ENCODE peak calls at places on chromosomes 1 and 21, in four cellular contexts. One of them, this sample, is unnamed. For H4K20me1, the result is how much of the 10 kb centered on the place peaks cover.

GRCh38 chr21:15112858-15113257 is 48.1 kb upstream of the NRIP1 start:
- DNase-seq in HepG2: no peak
- DNase-seq in SK-N-SH: no peak
- DNase-seq in K562: no peak
- DNase-seq in this sample: no peak

GRCh38 chr1:117838911-117839310 is 90.5 kb downstream of the GDAP2 start:
- DNase-seq in HepG2: no peak
- DNase-seq in SK-N-SH: no peak
- DNase-seq in K562: no peak
- DNase-seq in this sample: no peak

GRCh38 chr1:98870959-98871903 is 133.4 kb downstream of the PLPPR5 start:
- DNase-seq in HepG2: no peak
- DNase-seq in SK-N-SH: peak
- DNase-seq in K562: no peak
- DNase-seq in this sample: no peak

GRCh38 chr1:95503371-95504145 is 269.5 kb downstream of the RWDD3 start:
- DNase-seq in HepG2: no peak
- DNase-seq in SK-N-SH: no peak
- DNase-seq in K562: no peak
- DNase-seq in this sample: no peak

GRCh38 chr1:44828841-44829440 is 14.1 kb downstream of the PTCH2 start:
- DNase-seq in HepG2: no peak
- DNase-seq in SK-N-SH: no peak
- DNase-seq in K562: no peak
- DNase-seq in this sample: no peak

GRCh38 chr1:240136402-240136801 is 44.7 kb downstream of the FMN2 start:
- DNase-seq in HepG2: no peak
- DNase-seq in SK-N-SH: no peak
- DNase-seq in K562: no peak
- DNase-seq in this sample: no peak

GRCh38 chr1:19433610-19433999 is 51.7 kb downstream of the CAPZB start:
- DNase-seq in HepG2: no peak
- DNase-seq in SK-N-SH: no peak
- DNase-seq in K562: no peak
- DNase-seq in this sample: no peak

GRCh38 chr1:226639631-226640061 is 91.1 kb downstream of the STUM start:
- DNase-seq in HepG2: no peak
- DNase-seq in SK-N-SH: no peak
- DNase-seq in K562: no peak
- DNase-seq in this sample: no peak

GRCh38 chr1:234515411-234515810 is 36.4 kb upstream of the TARBP1 start:
- DNase-seq in HepG2: no peak
- DNase-seq in SK-N-SH: no peak
- DNase-seq in K562: no peak
- DNase-seq in this sample: no peak

GRCh38 chr1:51421961-51422360 is 91.6 kb upstream of the TTC39A start:
- DNase-seq in HepG2: peak
- DNase-seq in SK-N-SH: peak
- DNase-seq in K562: peak
- DNase-seq in this sample: peak

GRCh38 chr1:201309420-201309819 is 26.1 kb downstream of the PKP1 start:
- DNase-seq in HepG2: peak
- DNase-seq in SK-N-SH: peak
- DNase-seq in K562: peak
- DNase-seq in this sample: peak

GRCh38 chr1:19328486-19328885 is 16.4 kb downstream of the SLC66A1 start:
- DNase-seq in HepG2: no peak
- DNase-seq in SK-N-SH: no peak
- DNase-seq in K562: no peak
- DNase-seq in this sample: no peak

GRCh38 chr1:25694591-25695007 is 78.0 kb downstream of the MAN1C1 start:
- DNase-seq in HepG2: no peak
- DNase-seq in SK-N-SH: no peak
- DNase-seq in K562: no peak
- DNase-seq in this sample: no peak

GRCh38 chr1:6491480-6491962 is at the start of gene PLEKHG5:
- DNase-seq in HepG2: peak
- DNase-seq in SK-N-SH: no peak
- DNase-seq in K562: no peak
- DNase-seq in this sample: peak

GRCh38 chr1:3261007-3261968 is 192.3 kb downstream of the PRDM16 start:
- DNase-seq in HepG2: peak
- DNase-seq in SK-N-SH: no peak
- DNase-seq in K562: no peak
- DNase-seq in this sample: no peak

GRCh38 chr1:113872219-113872934 is 865 bp upstream of the PTPN22 start:
- DNase-seq in HepG2: no peak
- DNase-seq in SK-N-SH: no peak
- DNase-seq in K562: no peak
- DNase-seq in this sample: no peak

GRCh38 chr1:159187647-159188374 is 16.4 kb downstream of the CADM3 start:
- DNase-seq in HepG2: no peak
- DNase-seq in SK-N-SH: no peak
- DNase-seq in K562: no peak
- DNase-seq in this sample: no peak

GRCh38 chr1:159181328-159182024 is 10.1 kb downstream of the CADM3 start:
- DNase-seq in HepG2: no peak
- DNase-seq in SK-N-SH: no peak
- DNase-seq in K562: no peak
- DNase-seq in this sample: no peak

GRCh38 chr1:159180516-159180915 is 9.1 kb downstream of the CADM3 start:
- DNase-seq in HepG2: no peak
- DNase-seq in SK-N-SH: no peak
- DNase-seq in K562: no peak
- DNase-seq in this sample: no peak

GRCh38 chr1:159185121-159185520 is 13.7 kb downstream of the CADM3 start:
- DNase-seq in HepG2: no peak
- DNase-seq in SK-N-SH: no peak
- DNase-seq in K562: no peak
- DNase-seq in this sample: no peak

DNA sequence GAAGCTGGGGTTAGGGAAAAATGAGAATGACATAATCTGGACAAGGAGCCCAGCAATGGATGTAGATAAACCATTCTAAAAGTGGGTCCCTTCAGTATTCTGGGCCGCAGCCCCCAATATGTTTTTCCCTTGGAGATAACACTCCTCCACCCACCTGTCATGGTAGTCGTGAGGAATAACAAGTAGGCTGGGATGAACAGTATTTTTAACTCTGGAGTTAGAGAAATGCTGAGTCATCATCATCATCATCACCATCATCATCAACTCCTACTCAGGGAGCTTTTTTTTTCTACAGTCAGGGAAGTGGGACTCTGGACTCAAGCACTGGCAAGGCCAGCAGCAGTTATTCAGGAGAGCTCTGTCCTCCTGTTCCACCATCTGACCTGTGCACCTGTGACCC is 12.8 kb downstream of the CADM3 start:
- DNase-seq in HepG2: no peak
- DNase-seq in SK-N-SH: no peak
- DNase-seq in K562: no peak
- DNase-seq in this sample: no peak
- TF ChIP-seq ELF1 in HepG2: no peak
- TF ChIP-seq ELF1 in SK-N-SH: no peak
- TF ChIP-seq ELF1 in K562: no peak
- TF ChIP-seq ELF1 in this sample: no peak

DNA sequence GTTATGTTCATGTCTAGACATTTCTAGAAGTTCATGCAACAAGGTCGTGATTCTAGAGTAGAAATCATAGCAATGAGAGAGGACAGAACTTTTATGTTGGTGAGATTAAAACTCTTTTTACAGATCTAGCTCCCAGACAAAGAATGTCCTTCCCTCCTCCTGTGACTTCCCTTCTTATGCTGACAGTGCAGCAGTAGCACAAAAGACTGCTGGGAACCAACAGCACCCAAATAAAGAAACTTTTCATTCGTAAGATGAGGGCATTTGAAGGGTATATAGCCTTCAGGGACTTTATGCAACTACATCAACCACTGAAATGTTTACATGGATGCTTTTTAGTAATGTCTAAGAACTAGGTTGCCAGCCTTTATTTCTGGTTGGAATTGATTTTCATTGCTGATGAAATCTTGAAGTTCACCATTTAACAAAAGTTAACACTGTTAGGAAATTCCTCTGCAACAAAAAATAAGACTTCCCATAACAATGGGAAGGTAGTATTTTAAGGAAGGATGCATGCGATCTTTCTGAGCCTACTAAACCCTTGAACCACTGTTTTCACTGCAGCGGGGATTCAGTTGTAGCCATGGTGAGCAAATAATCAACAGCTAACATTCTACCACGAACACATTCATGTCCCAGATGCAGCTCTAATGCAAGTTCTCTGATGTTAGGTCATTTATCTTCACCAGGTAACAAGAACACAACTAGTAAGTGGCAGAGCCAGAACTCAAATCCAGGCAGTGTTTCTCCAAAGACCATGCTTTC is 672.8 kb downstream of the PTPRC start:
- DNase-seq in HepG2: no peak
- DNase-seq in SK-N-SH: no peak
- DNase-seq in K562: no peak
- DNase-seq in this sample: no peak
- H4K20me1 ChIP-seq in HepG2: under half
- H4K20me1 ChIP-seq in SK-N-SH: under half
- H4K20me1 ChIP-seq in K562: under half
- H4K20me1 ChIP-seq in this sample: under half

GRCh38 chr1:228148196-228148861 is 1.4 kb upstream of the GJC2 start:
- DNase-seq in HepG2: no peak
- DNase-seq in SK-N-SH: peak
- DNase-seq in K562: no peak
- DNase-seq in this sample: no peak

GRCh38 chr1:228148971-228149340 is 774 bp upstream of the GJC2 start:
- DNase-seq in HepG2: no peak
- DNase-seq in SK-N-SH: no peak
- DNase-seq in K562: no peak
- DNase-seq in this sample: no peak

GRCh38 chr1:228147768-228148167 is 2.0 kb upstream of the GJC2 start:
- DNase-seq in HepG2: no peak
- DNase-seq in SK-N-SH: peak
- DNase-seq in K562: no peak
- DNase-seq in this sample: no peak

GRCh38 chr1:228145498-228146425 is 4.0 kb upstream of the GJC2 start:
- DNase-seq in HepG2: no peak
- DNase-seq in SK-N-SH: peak
- DNase-seq in K562: peak
- DNase-seq in this sample: no peak

GRCh38 chr1:228146761-228147693 is 2.7 kb upstream of the GJC2 start:
- DNase-seq in HepG2: no peak
- DNase-seq in SK-N-SH: peak
- DNase-seq in K562: no peak
- DNase-seq in this sample: no peak
- TF ChIP-seq ELF1 in HepG2: no peak
- TF ChIP-seq ELF1 in SK-N-SH: no peak
- TF ChIP-seq ELF1 in K562: no peak
- TF ChIP-seq ELF1 in this sample: no peak

DNA sequence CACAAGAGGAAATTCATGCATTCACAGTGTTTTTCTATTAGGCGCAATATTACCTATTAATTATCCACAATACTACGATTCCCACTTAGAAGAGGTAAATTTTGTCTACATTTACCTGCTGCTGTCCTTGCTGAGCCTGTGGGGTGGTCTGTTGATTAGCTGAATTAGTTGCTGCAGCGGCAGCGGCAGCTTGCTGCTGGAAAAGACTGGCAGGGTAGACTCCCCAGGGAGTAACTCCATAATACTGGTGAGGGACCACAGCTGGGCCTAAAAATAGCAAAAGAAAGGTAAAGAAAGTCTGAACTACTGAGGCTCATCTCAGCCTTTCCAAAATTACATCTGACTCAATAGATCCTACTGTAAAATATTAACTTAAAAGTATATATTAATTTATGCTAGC is 66.0 kb upstream of the SDC3 start:
- DNase-seq in HepG2: no peak
- DNase-seq in SK-N-SH: no peak
- DNase-seq in K562: no peak
- DNase-seq in this sample: no peak
- H4K20me1 ChIP-seq in HepG2: half or more
- H4K20me1 ChIP-seq in SK-N-SH: under half
- H4K20me1 ChIP-seq in K562: under half
- H4K20me1 ChIP-seq in this sample: under half

This sample was measured in HCT116.